ENCODE peak calls at places on chromosome 11, in five cellular contexts. T is fibroblast of lung, R is mucosa of descending colon, U is dorsolateral prefrontal cortex, F is bronchial epithelial cell. N is an unnamed sample.

GRCh38 chr11:44305643-44306468 is 4.1 kb downstream of the ALX4 start:
- DNase-seq in T (peak; percentile 14), R (no peak), U (no peak), F (no peak), N (no peak)

GRCh38 chr11:119222308-119222707 is 16.2 kb downstream of the CBL start:
- DNase-seq in T (peak; percentile 58), R (no peak), U (no peak), F (no peak), N (no peak)

GRCh38 chr11:6962141-6962540 is 35.9 kb downstream of the ZNF215 start:
- DNase-seq in T (peak; percentile 2), R (no peak), U (no peak), F (no peak), N (no peak)

GRCh38 chr11:19905280-19905853 is 192.7 kb downstream of the NAV2 start:
- DNase-seq in T (peak; percentile 63), R (no peak), U (no peak), F (peak; percentile 54), N (no peak)

GRCh38 chr11:119892311-119892808 is 163.4 kb upstream of the NECTIN1 start:
- DNase-seq in T (no peak), R (no peak), U (peak; percentile 66), F (no peak), N (no peak)

GRCh38 chr11:119094816-119095065 is 6.9 kb downstream of the DPAGT1 start:
- DNase-seq in T (peak; percentile 84), R (peak; percentile 92), U (peak; percentile 74), F (peak; percentile 59), N (no peak)

GRCh38 chr11:119486691-119487259 is 63.8 kb upstream of the THY1 start:
- DNase-seq in T (no peak), R (no peak), U (no peak), F (no peak), N (peak; percentile 48)

GRCh38 chr11:106271686-106272085 is 194.2 kb downstream of the AASDHPPT start:
- DNase-seq in T (peak; percentile 74), R (no peak), U (no peak), F (peak; percentile 26), N (no peak)

GRCh38 chr11:96151501-96151900 is 191.5 kb downstream of the MAML2 start:
- DNase-seq in T (no peak), R (no peak), U (no peak), F (no peak), N (no peak)

GRCh38 chr11:44564653-44565007 is 833 bp upstream of the CD82 start:
- DNase-seq in T (peak; percentile 84), R (peak; percentile 88), U (no peak), F (peak; percentile 96), N (no peak)

GRCh38 chr11:131845255-131845654 is 474.8 kb downstream of the NTM start:
- DNase-seq in T (no peak), R (no peak), U (no peak), F (no peak), N (no peak)

GRCh38 chr11:93652161-93652597 is 9.3 kb upstream of the CEP295 start:
- DNase-seq in T (peak; percentile 15), R (no peak), U (no peak), F (peak; percentile 30), N (no peak)

DNA sequence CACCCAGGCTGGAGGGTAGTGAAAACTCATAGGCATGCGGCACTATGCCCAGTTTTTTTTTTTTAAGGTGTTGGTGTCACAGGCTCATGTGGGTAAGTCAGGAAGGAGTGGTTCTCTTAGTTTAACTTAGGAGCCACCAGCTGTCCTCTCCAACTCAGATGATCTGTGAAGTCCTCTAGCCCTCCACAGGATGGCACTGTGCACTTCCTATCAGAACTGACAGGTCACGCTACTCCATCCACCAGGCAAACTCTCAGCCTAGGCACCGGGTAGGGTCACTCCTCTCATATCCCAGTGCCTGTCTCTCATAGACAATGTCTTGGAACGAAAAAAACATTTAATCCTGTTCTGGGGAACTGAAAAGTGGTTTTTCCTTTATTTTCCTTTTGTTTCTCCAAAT is 16.5 kb downstream of the NAP1L4 start:
- DNase-seq in T (no peak), R (no peak), U (no peak), F (peak; percentile 47), N (no peak)
- TF ChIP-seq CTCF in T (peak; percentile 65), R (no peak), U (peak; percentile 56), F (peak; percentile 60), N (peak; percentile 65)

DNA sequence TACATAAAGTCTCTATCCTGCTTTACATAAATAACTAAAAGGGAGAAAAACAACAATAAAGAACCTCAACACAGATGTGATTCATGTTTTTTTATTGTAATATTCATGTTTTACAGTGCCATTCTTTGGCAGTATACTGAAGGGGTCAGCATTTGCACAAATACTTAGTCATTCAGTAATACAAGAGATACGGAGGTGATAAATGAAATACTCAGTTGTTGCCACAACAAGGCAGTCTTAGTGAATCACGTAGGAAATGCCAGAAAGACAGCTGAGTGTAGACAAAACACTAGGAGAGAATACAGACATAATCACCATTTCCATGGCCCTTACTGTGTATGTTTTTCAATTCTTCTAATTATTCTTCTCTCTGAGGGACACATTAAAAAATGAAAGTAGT is 910.4 kb downstream of the METTL15 start:
- DNase-seq in T (peak; percentile 96), R (no peak), U (no peak), F (peak; percentile 94), N (no peak)
- TF ChIP-seq CTCF in T (no peak), R (no peak), U (no peak), F (no peak), N (no peak)

GRCh38 chr11:73313652-73314051 is 5.6 kb downstream of the ARHGEF17 start:
- DNase-seq in T (no peak), R (no peak), U (no peak), F (no peak), N (no peak)
- TF ChIP-seq CTCF in T (no peak), R (no peak), U (no peak), F (no peak), N (no peak)

GRCh38 chr11:113477321-113477720 is 2.1 kb upstream of the DRD2 start:
- DNase-seq in T (no peak), R (no peak), U (no peak), F (no peak), N (no peak)
- TF ChIP-seq CTCF in T (no peak), R (no peak), U (no peak), F (no peak), N (peak; percentile 15)

GRCh38 chr11:88489030-88489429 is 151.5 kb upstream of the CTSC start:
- DNase-seq in T (peak; percentile 57), R (no peak), U (no peak), F (peak; percentile 68), N (no peak)

GRCh38 chr11:88491674-88492073 is 154.1 kb upstream of the CTSC start:
- DNase-seq in T (no peak), R (no peak), U (no peak), F (no peak), N (no peak)

DNA sequence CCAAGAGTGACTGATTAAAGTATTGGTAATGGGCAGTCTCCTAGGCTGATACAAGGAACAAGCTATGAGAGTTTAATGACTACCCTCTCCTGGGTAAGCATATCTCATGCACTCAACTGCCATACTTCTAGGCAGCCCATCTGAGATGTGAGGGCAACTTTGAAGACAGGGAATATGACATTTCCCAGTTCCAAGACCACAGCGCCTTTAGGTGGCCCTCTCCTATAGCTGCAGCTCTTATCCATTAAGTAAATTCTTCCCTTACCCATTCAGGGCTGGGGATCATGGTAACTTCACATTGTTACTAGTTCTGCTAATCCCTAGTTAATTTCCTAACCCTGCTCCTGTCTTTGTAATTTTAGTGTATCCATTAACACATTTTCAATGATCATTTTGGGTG is 157.3 kb upstream of the CTSC start:
- DNase-seq in T (no peak), R (no peak), U (no peak), F (no peak), N (no peak)
- TF ChIP-seq CTCF in T (no peak), R (no peak), U (no peak), F (no peak), N (no peak)

GRCh38 chr11:86741489-86742435 is 58.6 kb upstream of the PRSS23 start:
- DNase-seq in T (peak; percentile 95), R (no peak), U (no peak), F (peak; percentile 97), N (no peak)

GRCh38 chr11:86743223-86744118 is 56.9 kb upstream of the PRSS23 start:
- DNase-seq in T (peak; percentile 99), R (no peak), U (no peak), F (peak; percentile 99), N (no peak)

GRCh38 chr11:86738615-86739014 is 61.7 kb upstream of the PRSS23 start:
- DNase-seq in T (no peak), R (no peak), U (no peak), F (no peak), N (no peak)

GRCh38 chr11:86742436-86742805 is 57.9 kb upstream of the PRSS23 start:
- DNase-seq in T (no peak), R (no peak), U (no peak), F (no peak), N (no peak)

DNA sequence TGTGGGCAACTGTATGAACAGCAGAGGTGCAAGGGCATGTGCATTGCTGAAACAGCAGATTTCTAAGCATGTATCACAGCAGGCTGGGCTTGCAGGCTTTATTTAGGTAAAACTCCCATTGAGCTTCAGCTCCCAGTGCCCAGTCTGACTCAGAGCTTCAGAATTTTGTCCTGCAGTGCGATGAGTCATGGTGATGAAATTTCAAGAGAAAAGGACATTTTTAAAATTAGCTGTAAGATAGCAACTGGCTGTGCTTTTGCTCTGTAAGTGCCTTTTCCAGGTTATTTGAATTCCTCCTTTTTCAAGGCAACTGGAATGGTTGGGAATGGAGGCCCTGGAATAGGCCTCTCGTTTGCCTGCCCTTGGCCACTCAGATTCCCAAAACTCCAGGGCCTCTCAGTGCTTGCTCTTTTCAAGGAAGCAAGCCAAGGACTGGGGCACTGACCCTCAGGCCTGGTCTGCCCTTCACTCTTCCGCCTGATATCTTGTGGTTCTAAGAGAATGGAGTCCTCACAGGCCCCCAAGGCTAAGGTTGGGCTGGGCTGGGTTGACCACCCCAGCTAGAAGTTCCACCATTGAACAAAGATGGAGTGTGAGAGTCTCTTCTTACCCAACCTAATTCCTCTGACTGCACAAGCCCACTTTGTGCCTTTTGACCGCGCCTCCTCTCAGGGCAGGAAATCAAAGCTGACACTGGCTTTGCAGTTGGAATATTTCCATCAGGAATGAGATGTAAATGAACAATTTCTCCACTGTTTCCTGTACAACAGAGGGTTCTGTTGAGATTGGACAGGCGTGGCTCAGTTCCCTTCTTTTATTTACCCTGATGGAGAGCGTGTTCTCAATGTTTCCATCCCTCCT is 59.5 kb upstream of the PRSS23 start:
- DNase-seq in T (peak; percentile 98), R (no peak), U (no peak), F (peak; percentile 96), N (no peak)
- TF ChIP-seq CTCF in T (no peak), R (no peak), U (no peak), F (no peak), N (no peak)

GRCh38 chr11:117928818-117929567 is at the start of gene TMPRSS13:
- DNase-seq in T (no peak), R (no peak), U (no peak), F (peak; percentile 91), N (no peak)
- TF ChIP-seq CTCF in T (no peak), R (no peak), U (no peak), F (peak; percentile 48), N (no peak)

GRCh38 chr11:85809881-85810280 is 1.1 kb downstream of the SYTL2 start:
- DNase-seq in T (no peak), R (peak; percentile 62), U (no peak), F (no peak), N (no peak)
- TF ChIP-seq CTCF in T (peak; percentile 28), R (no peak), U (no peak), F (peak; percentile 11), N (peak; percentile 24)